ENCODE peak calls at places on chromosome 20, in nine cellular contexts. L is ELR; P is activated T-cell treated with anti-CD3 and anti-CD28 coated beads, Interleukin-2, amount 50 U/mL, for 72 hours; J is effector memory CD4-positive, alpha-beta T cell; D is kidney tubule cell; T is left cardiac atrium; B is naive thymus-derived CD8-positive, alpha-beta T cell; C is CD8-positive, alpha-beta T cell; Z is cardiac fibroblast. F is an unnamed sample.

GRCh38 chr20:56788041-56788670 is 159.1 kb downstream of the TFAP2C start:
- DNase-seq in L (peak), P (no peak), J (no peak), D (peak), T (no peak), B (no peak), C (no peak), Z (peak), F (no peak)

GRCh38 chr20:62605236-62605948 is 36.9 kb upstream of the SLCO4A1 start:
- DNase-seq in L (no peak), P (no peak), J (no peak), D (no peak), T (no peak), B (no peak), C (no peak), Z (no peak), F (no peak)

GRCh38 chr20:50996901-50997830 is 25.7 kb downstream of the KCNG1 start:
- DNase-seq in L (peak), P (no peak), J (no peak), D (peak), T (no peak), B (no peak), C (no peak), Z (no peak), F (peak)

GRCh38 chr20:63156221-63156671 is 59.7 kb downstream of the YTHDF1 start:
- DNase-seq in L (peak), P (no peak), J (no peak), D (no peak), T (no peak), B (no peak), C (no peak), Z (no peak), F (no peak)

GRCh38 chr20:47354710-47355488 is 1.6 kb downstream of the ZMYND8 start:
- DNase-seq in L (peak), P (peak), J (no peak), D (no peak), T (no peak), B (no peak), C (no peak), Z (no peak), F (no peak)

GRCh38 chr20:43681468-43681942 is 14.6 kb downstream of the MYBL2 start:
- DNase-seq in L (peak), P (no peak), J (no peak), D (peak), T (no peak), B (no peak), C (no peak), Z (no peak), F (no peak)

GRCh38 chr20:18287546-18287914 is 797 bp upstream of the ZNF133 start:
- DNase-seq in L (no peak), P (no peak), J (no peak), D (no peak), T (peak), B (no peak), C (no peak), Z (peak), F (no peak)

GRCh38 chr20:17634666-17635319 is 47.2 kb downstream of the RRBP1 start:
- DNase-seq in L (no peak), P (no peak), J (no peak), D (no peak), T (peak), B (no peak), C (no peak), Z (peak), F (no peak)

GRCh38 chr20:56924976-56925695 is 296.0 kb downstream of the TFAP2C start:
- DNase-seq in L (no peak), P (no peak), J (no peak), D (no peak), T (no peak), B (no peak), C (no peak), Z (no peak), F (no peak)

GRCh38 chr20:53805895-53806384 is 212.3 kb upstream of the ZNF217 start:
- DNase-seq in L (peak), P (no peak), J (no peak), D (peak), T (no peak), B (no peak), C (no peak), Z (peak), F (no peak)

GRCh38 chr20:24765316-24766142 is 183.5 kb upstream of the CST7 start:
- DNase-seq in L (no peak), P (no peak), J (no peak), D (no peak), T (no peak), B (no peak), C (peak), Z (no peak), F (no peak)

GRCh38 chr20:31605902-31606677 is 1.0 kb downstream of the ID1 start:
- DNase-seq in L (peak), P (no peak), J (no peak), D (peak), T (peak), B (no peak), C (peak), Z (peak), F (no peak)

GRCh38 chr20:47544852-47545251 is 43.2 kb downstream of the NCOA3 start:
- DNase-seq in L (no peak), P (no peak), J (no peak), D (no peak), T (no peak), B (no peak), C (no peak), Z (peak), F (no peak)

GRCh38 chr20:49187330-49188100 is 619 bp downstream of the STAU1 start:
- DNase-seq in L (peak), P (peak), J (peak), D (peak), T (peak), B (no peak), C (peak), Z (no peak), F (no peak)

GRCh38 chr20:50142812-50143211 is 10.7 kb downstream of the PEDS1 start:
- DNase-seq in L (no peak), P (no peak), J (no peak), D (no peak), T (no peak), B (no peak), C (no peak), Z (no peak), F (no peak)

GRCh38 chr20:44422083-44422482 is 53.6 kb upstream of the TTPAL start:
- DNase-seq in L (peak), P (no peak), J (no peak), D (peak), T (no peak), B (no peak), C (no peak), Z (no peak), F (no peak)

GRCh38 chr20:20211988-20212518 is 155.9 kb upstream of the INSM1 start:
- DNase-seq in L (no peak), P (no peak), J (no peak), D (no peak), T (no peak), B (no peak), C (no peak), Z (no peak), F (no peak)

GRCh38 chr20:38985603-38986170 is 23.5 kb downstream of the DHX35 start:
- DNase-seq in L (peak), P (no peak), J (no peak), D (peak), T (no peak), B (no peak), C (no peak), Z (peak), F (no peak)

GRCh38 chr20:21523895-21524294 is 10.0 kb upstream of the NKX2-2 start:
- DNase-seq in L (no peak), P (no peak), J (no peak), D (no peak), T (no peak), B (no peak), C (no peak), Z (no peak), F (no peak)

GRCh38 chr20:10093087-10093591 is 58.4 kb downstream of the ANKEF1 start:
- DNase-seq in L (peak), P (no peak), J (no peak), D (peak), T (peak), B (no peak), C (no peak), Z (peak), F (no peak)

GRCh38 chr20:51345601-51346101 is 196.9 kb downstream of the NFATC2 start:
- DNase-seq in L (peak), P (no peak), J (no peak), D (no peak), T (peak), B (no peak), C (no peak), Z (peak), F (no peak)

GRCh38 chr20:62352402-62353288 is 14.5 kb downstream of the LAMA5 start:
- DNase-seq in L (no peak), P (no peak), J (no peak), D (peak), T (peak), B (no peak), C (no peak), Z (no peak), F (peak)

GRCh38 chr20:24866008-24866407 is 83.1 kb upstream of the CST7 start:
- DNase-seq in L (peak), P (no peak), J (no peak), D (peak), T (no peak), B (no peak), C (no peak), Z (no peak), F (no peak)

GRCh38 chr20:33685328-33686007 is 717 bp downstream of the E2F1 start:
- DNase-seq in L (peak), P (peak), J (peak), D (peak), T (no peak), B (no peak), C (peak), Z (no peak), F (peak)

GRCh38 chr20:40880063-40880715 is 148.4 kb upstream of the TOP1 start:
- DNase-seq in L (peak), P (no peak), J (no peak), D (no peak), T (no peak), B (no peak), C (no peak), Z (no peak), F (no peak)

GRCh38 chr20:64058536-64058935 is 4.5 kb upstream of the TCEA2 start:
- DNase-seq in L (no peak), P (no peak), J (no peak), D (no peak), T (no peak), B (no peak), C (no peak), Z (no peak), F (no peak)

GRCh38 chr20:38730167-38730988 is 6.1 kb downstream of the SLC32A1 start:
- DNase-seq in L (no peak), P (peak), J (no peak), D (no peak), T (no peak), B (no peak), C (no peak), Z (no peak), F (no peak)

GRCh38 chr20:48198951-48199431 is 413.7 kb upstream of the SULF2 start:
- DNase-seq in L (no peak), P (no peak), J (no peak), D (peak), T (no peak), B (no peak), C (no peak), Z (peak), F (no peak)

GRCh38 chr20:41693136-41693979 is 75.2 kb upstream of the CHD6 start:
- DNase-seq in L (peak), P (peak), J (peak), D (peak), T (peak), B (peak), C (peak), Z (peak), F (peak)

GRCh38 chr20:3798405-3798768 is 2.3 kb downstream of the CDC25B start:
- DNase-seq in L (no peak), P (no peak), J (no peak), D (no peak), T (no peak), B (no peak), C (no peak), Z (no peak), F (no peak)

GRCh38 chr20:58776109-58776508 is 74.6 kb downstream of the GNAS-AS1 start:
- DNase-seq in L (no peak), P (no peak), J (no peak), D (no peak), T (no peak), B (no peak), C (no peak), Z (no peak), F (no peak)

GRCh38 chr20:31837896-31838397 is 7.5 kb downstream of the FOXS1 start:
- DNase-seq in L (peak), P (no peak), J (no peak), D (peak), T (peak), B (no peak), C (no peak), Z (peak), F (no peak)

GRCh38 chr20:57738053-57738452 is 28.2 kb upstream of the PMEPA1 start:
- DNase-seq in L (no peak), P (no peak), J (no peak), D (no peak), T (no peak), B (no peak), C (no peak), Z (no peak), F (no peak)

GRCh38 chr20:47021850-47022249 is 127.2 kb downstream of the EYA2 start:
- DNase-seq in L (no peak), P (no peak), J (no peak), D (no peak), T (no peak), B (no peak), C (no peak), Z (no peak), F (no peak)

GRCh38 chr20:15675813-15676484 is 897.3 kb downstream of the KIF16B start:
- DNase-seq in L (no peak), P (no peak), J (no peak), D (peak), T (no peak), B (no peak), C (no peak), Z (no peak), F (no peak)

GRCh38 chr20:32539063-32539816 is 45.9 kb downstream of the NOL4L start:
- DNase-seq in L (no peak), P (peak), J (no peak), D (no peak), T (no peak), B (no peak), C (no peak), Z (no peak), F (no peak)

GRCh38 chr20:13418263-13419229 is 197.5 kb downstream of the ISM1 start:
- DNase-seq in L (no peak), P (no peak), J (no peak), D (no peak), T (no peak), B (no peak), C (no peak), Z (no peak), F (no peak)

GRCh38 chr20:56855693-56856092 is 226.6 kb downstream of the TFAP2C start:
- DNase-seq in L (no peak), P (no peak), J (no peak), D (no peak), T (no peak), B (no peak), C (no peak), Z (no peak), F (no peak)

GRCh38 chr20:2468581-2469407 is 1.8 kb downstream of the SNRPB start:
- DNase-seq in L (no peak), P (no peak), J (no peak), D (no peak), T (no peak), B (no peak), C (no peak), Z (no peak), F (no peak)

GRCh38 chr20:34516874-34517542 is 786 bp downstream of the DYNLRB1 start:
- DNase-seq in L (peak), P (peak), J (peak), D (peak), T (no peak), B (peak), C (peak), Z (no peak), F (no peak)

F was measured in NCI-H1694.